ENCODE peak calls at places on chromosome 18, in four cellular contexts. E is tibial nerve, C is GM12878, L is Right ventricle myocardium superior. R is an unnamed sample.

GRCh38 chr18:23169683-23170082 is 34.4 kb downstream of the CABLES1 start:
- DNase-seq in C (no peak), L (no peak), E (no peak), R (no peak)

GRCh38 chr18:57438669-57439616 is 3.8 kb downstream of the ONECUT2 start:
- DNase-seq in E (no peak), L (no peak), C (no peak), R (no peak)

GRCh38 chr18:7317804-7318231 is 86.9 kb downstream of the LRRC30 start:
- DNase-seq in C (no peak), L (no peak), E (no peak), R (no peak)

GRCh38 chr18:57813245-57813644 is 10.1 kb upstream of the ATP8B1 start:
- DNase-seq in C (no peak), E (no peak), L (no peak), R (peak)

GRCh38 chr18:13235326-13235937 is 16.9 kb downstream of the LDLRAD4 start:
- DNase-seq in L (no peak), C (no peak), E (no peak), R (no peak)

GRCh38 chr18:31801078-31801477 is 40.4 kb upstream of the SLC25A52 start:
- DNase-seq in C (no peak), E (no peak), L (no peak), R (no peak)

GRCh38 chr18:49811151-49811938 is 2.0 kb downstream of the ACAA2 start:
- DNase-seq in C (no peak), L (no peak), E (no peak), R (no peak)

GRCh38 chr18:45806226-45806625 is 19.2 kb upstream of the SIGLEC15 start:
- DNase-seq in E (no peak), L (no peak), C (no peak), R (peak)